ENCODE peak calls at places on chromosomes 13 and 19, in nine cellular contexts. A is omental fat pad, U is tibial artery, Q is body of pancreas, G is fibroblast of lung, S is ascending aorta, H is WERI-Rb-1, R is GM12865, T is testis. Y is an unnamed sample.

GRCh38 chr19:17086129-17086528 is 10.6 kb downstream of the MYO9B start:
- DNase-seq in S (no peak), A (no peak), Q (no peak), H (no peak), T (peak), R (no peak), U (no peak), G (no peak), Y (no peak)

GRCh38 chr13:92187378-92187989 is 789.1 kb downstream of the GPC5 start:
- DNase-seq in S (no peak), T (peak), H (peak), Q (peak), U (no peak), G (peak), R (peak), A (no peak), Y (no peak)

GRCh38 chr13:113499936-113500335 is 9.4 kb upstream of the DCUN1D2 start:
- DNase-seq in H (no peak), Q (no peak), S (no peak), G (peak), U (no peak), R (no peak), A (no peak), T (no peak), Y (no peak)

GRCh38 chr13:89279374-89279773 is 1608.2 kb downstream of the SLITRK5 start:
- DNase-seq in U (no peak), Q (no peak), G (no peak), A (no peak), R (no peak), H (no peak), S (no peak), T (no peak), Y (no peak)

GRCh38 chr19:46913198-46913851 is 52.5 kb downstream of the ARHGAP35 start:
- DNase-seq in T (no peak), G (no peak), H (no peak), Q (no peak), A (no peak), U (no peak), S (no peak), R (no peak), Y (no peak)

GRCh38 chr13:100633461-100633860 is 41.1 kb downstream of the TMTC4 start:
- DNase-seq in Q (no peak), H (no peak), R (no peak), U (no peak), A (no peak), S (no peak), G (peak), T (no peak), Y (no peak)

GRCh38 chr13:72889496-72889895 is 107.6 kb downstream of the PIBF1 start:
- DNase-seq in U (no peak), R (no peak), A (no peak), S (no peak), G (no peak), T (no peak), Q (no peak), H (no peak), Y (no peak)

GRCh38 chr19:33444993-33445751 is 71.7 kb downstream of the CEBPG start:
- DNase-seq in S (no peak), T (no peak), U (peak), Q (no peak), A (no peak), G (no peak), H (no peak), R (no peak), Y (peak)

GRCh38 chr13:21673592-21674270 is 2.9 kb downstream of the FGF9 start:
- DNase-seq in R (peak), S (no peak), T (peak), U (no peak), G (peak), H (no peak), Q (peak), A (no peak), Y (peak)

GRCh38 chr13:68727165-68727564 is 1380.5 kb upstream of the ATXN8OS start:
- DNase-seq in T (no peak), R (no peak), H (no peak), U (no peak), G (no peak), Q (no peak), A (no peak), S (no peak), Y (no peak)

GRCh38 chr13:43487459-43487858 is 299.3 kb downstream of the ENOX1 start:
- DNase-seq in Q (no peak), H (no peak), G (no peak), S (no peak), A (no peak), R (no peak), T (no peak), U (no peak), Y (no peak)

GRCh38 chr19:48195106-48195830 is 24.8 kb downstream of the ZSWIM9 start:
- DNase-seq in U (peak), A (no peak), H (no peak), S (no peak), T (no peak), Q (no peak), G (no peak), R (no peak), Y (no peak)

GRCh38 chr13:103615778-103616177 is 549.6 kb upstream of the SLC10A2 start:
- DNase-seq in S (no peak), H (no peak), A (no peak), Q (no peak), G (no peak), U (no peak), R (no peak), T (no peak), Y (no peak)

GRCh38 chr13:21229241-21230024 is 53.0 kb downstream of the MRPL57 start:
- DNase-seq in A (no peak), S (no peak), G (no peak), R (no peak), H (no peak), U (no peak), T (no peak), Q (no peak), Y (no peak)

GRCh38 chr19:56689198-56689597 is 17.6 kb upstream of the ZNF835 start:
- DNase-seq in Q (no peak), T (no peak), R (no peak), H (no peak), A (no peak), G (no peak), U (no peak), S (no peak), Y (no peak)

GRCh38 chr13:93256998-93257397 is 30.4 kb downstream of the GPC6 start:
- DNase-seq in A (no peak), R (no peak), U (no peak), S (no peak), T (no peak), G (no peak), H (no peak), Q (no peak), Y (no peak)

GRCh38 chr19:42469311-42470239 is 26.8 kb upstream of the CXCL17 start:
- DNase-seq in G (no peak), T (no peak), R (no peak), S (no peak), A (no peak), U (no peak), Q (no peak), H (no peak), Y (no peak)

GRCh38 chr19:42467437-42467760 is 24.7 kb upstream of the CXCL17 start:
- DNase-seq in U (no peak), A (no peak), R (no peak), G (no peak), T (no peak), Q (no peak), H (no peak), S (no peak), Y (no peak)

GRCh38 chr19:42468273-42468796 is 25.6 kb upstream of the CXCL17 start:
- DNase-seq in S (no peak), R (no peak), U (no peak), A (no peak), T (no peak), G (peak), H (no peak), Q (no peak), Y (peak)

GRCh38 chr19:42466521-42467436 is 24.0 kb upstream of the CXCL17 start:
- DNase-seq in T (no peak), S (no peak), U (no peak), A (no peak), G (no peak), R (peak), Q (no peak), H (no peak), Y (no peak)

GRCh38 chr19:42465827-42466280 is 23.1 kb upstream of the CXCL17 start:
- DNase-seq in H (no peak), R (peak), U (no peak), A (no peak), S (no peak), G (no peak), T (no peak), Q (no peak), Y (no peak)
- TF ChIP-seq CTCF in H (no peak), R (peak), U (no peak), A (no peak), S (no peak), G (no peak), T (no peak), Q (no peak), Y (no peak)

GRCh38 chr19:4976412-4977298 is 7.7 kb downstream of the KDM4B start:
- DNase-seq in G (peak), A (peak), T (peak), S (peak), H (no peak), Q (peak), U (peak), R (no peak), Y (peak)
- TF ChIP-seq CTCF in G (peak), A (no peak), T (no peak), S (peak), H (peak), Q (no peak), U (peak), R (no peak), Y (no peak)

GRCh38 chr13:51781246-51782022 is 22.5 kb downstream of the DHRS12 start:
- DNase-seq in U (no peak), T (peak), S (no peak), A (no peak), R (peak), G (no peak), H (no peak), Q (peak), Y (no peak)
- TF ChIP-seq CTCF in U (no peak), T (no peak), S (no peak), A (no peak), R (peak), G (no peak), H (peak), Q (peak), Y (no peak)

DNA sequence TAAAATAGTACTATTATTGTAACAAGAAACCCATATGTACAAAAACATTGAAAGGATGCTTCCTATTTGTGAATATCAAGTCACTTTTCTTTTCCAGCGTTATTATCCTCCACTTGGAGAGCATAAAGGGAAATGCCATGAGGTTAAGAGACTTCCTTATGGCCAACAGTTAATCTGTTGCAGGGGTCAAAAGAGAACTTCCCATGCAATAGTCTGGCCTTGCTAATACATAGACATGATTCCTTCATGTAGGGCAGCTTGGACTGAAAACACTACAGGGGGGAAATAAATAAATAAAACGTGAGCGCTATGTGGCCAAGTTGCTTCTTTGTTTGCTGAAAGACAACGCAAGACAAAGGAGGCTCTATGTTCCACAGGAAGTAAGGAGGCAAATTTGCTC is 269.1 kb upstream of the EDNRB start:
- DNase-seq in T (no peak), G (no peak), A (no peak), S (no peak), R (no peak), Q (no peak), U (no peak), H (no peak), Y (no peak)
- TF ChIP-seq CTCF in T (no peak), G (no peak), A (no peak), S (no peak), R (no peak), Q (no peak), U (no peak), H (no peak), Y (no peak)

GRCh38 chr13:111539252-111539651 is 218.8 kb downstream of the TEX29 start:
- DNase-seq in H (no peak), S (no peak), U (peak), R (no peak), Q (no peak), A (no peak), T (no peak), G (no peak), Y (no peak)

GRCh38 chr13:111537843-111538499 is 217.5 kb downstream of the TEX29 start:
- DNase-seq in U (peak), A (no peak), H (no peak), Q (no peak), R (no peak), G (no peak), T (no peak), S (no peak), Y (no peak)

GRCh38 chr13:111541345-111541744 is 220.9 kb downstream of the TEX29 start:
- DNase-seq in A (no peak), G (no peak), H (no peak), S (no peak), R (no peak), T (no peak), U (peak), Q (no peak), Y (no peak)

GRCh38 chr13:111540486-111540885 is 220.0 kb downstream of the TEX29 start:
- DNase-seq in A (no peak), R (no peak), S (no peak), Q (no peak), G (no peak), U (peak), H (no peak), T (no peak), Y (no peak)

DNA sequence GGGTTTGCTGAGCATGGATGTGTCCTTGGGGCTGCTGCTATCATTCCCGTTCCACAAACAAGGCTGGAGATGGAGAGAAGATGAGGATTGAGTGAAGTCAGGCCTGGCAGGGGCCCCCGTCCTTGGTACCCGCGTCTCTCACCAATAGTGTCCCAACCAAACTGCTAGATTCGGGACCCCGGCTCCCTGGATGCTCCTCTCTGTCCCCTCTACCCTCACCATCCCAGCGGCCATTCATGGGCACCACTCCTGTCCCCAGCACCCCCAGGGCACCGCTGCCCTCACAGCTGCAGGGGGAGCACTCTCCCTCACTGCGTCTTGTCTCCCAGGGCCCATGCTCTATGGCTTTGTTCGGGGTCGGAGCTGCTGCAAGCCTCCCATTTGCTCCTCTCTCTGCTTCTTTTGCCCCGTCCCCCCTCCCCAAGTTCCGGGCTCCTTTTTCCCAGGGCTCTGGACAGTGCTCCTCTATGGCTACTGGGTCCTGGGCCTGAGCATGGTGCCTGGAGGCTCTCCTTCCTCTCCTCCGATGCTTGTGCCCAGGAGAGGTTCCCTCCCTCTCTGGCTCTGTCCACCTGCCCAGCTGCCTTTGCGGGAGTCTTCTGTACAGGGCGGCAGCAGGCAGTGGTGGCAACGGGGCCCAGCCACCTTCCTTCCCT is 219.5 kb downstream of the TEX29 start:
- DNase-seq in H (no peak), G (no peak), R (no peak), U (peak), A (no peak), Q (no peak), S (no peak), T (no peak), Y (no peak)
- TF ChIP-seq CTCF in H (no peak), G (no peak), R (no peak), U (no peak), A (no peak), Q (no peak), S (no peak), T (no peak), Y (no peak)

GRCh38 chr13:99307648-99308339 is 595 bp upstream of the GPR183 start:
- DNase-seq in T (no peak), H (no peak), U (peak), A (no peak), G (peak), S (peak), Q (peak), R (peak), Y (no peak)
- TF ChIP-seq CTCF in T (no peak), H (no peak), U (no peak), A (no peak), G (no peak), S (no peak), Q (no peak), R (no peak), Y (no peak)

DNA sequence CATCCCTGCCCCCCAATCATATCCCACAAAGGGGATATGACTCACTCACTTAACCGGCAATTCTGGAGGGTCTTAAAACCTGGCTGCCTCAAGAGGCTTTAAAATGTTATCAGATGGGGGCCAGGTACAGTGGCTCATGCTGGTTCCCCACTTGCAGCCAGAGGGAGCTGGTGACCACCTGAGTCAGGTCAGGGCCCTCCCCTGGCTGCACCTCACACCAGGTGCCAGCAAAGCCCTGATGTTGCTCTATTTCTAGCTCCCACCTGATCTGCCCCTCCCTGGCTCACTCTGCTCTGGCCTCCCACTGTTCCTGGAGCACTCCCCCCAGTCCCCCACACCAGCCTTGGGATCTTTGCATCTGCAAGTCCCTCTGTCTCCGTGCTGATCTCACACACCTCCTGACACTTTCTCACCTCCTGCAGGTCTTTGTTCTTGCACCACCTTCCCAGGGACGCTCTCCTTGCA is 14.2 kb downstream of the HPN start:
- DNase-seq in A (no peak), H (peak), Q (no peak), U (no peak), S (no peak), R (peak), G (no peak), T (no peak), Y (no peak)
- TF ChIP-seq CTCF in A (no peak), H (peak), Q (no peak), U (no peak), S (no peak), R (peak), G (no peak), T (no peak), Y (peak)

DNA sequence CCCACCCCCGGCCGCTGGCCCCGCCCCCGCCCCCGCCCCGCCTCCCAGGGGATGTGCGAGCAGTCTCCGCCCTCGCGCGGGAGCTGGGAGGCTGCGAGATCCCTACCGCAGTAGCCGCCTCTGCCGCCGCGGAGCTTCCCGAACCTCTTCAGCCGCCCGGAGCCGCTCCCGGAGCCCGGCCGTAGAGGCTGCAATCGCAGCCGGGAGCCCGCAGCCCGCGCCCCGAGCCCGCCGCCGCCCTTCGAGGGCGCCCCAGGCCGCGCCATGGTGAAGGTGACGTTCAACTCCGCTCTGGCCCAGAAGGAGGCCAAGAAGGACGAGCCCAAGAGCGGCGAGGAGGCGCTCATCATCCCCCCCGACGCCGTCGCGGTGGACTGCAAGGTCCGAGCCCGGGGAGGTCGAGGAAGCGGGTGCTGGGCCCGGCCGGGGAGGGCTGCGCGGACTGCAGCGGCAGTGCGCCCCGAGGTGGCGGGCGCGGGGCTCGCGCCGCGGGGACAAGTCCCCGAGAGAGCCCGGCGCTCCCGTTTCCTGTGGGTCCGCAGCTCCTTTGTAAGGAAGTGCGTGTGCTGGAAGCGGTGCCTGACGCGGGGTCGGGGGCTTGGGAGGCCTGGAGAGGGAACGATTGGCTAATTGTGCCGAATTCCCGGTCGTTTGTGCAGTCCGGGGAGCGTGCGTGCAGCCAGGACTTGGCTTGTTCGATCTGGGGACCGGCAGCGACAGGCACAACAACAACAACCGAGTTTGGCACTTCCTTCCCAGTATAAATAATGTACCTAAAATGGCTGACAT is at the start of gene ITM2B:
- DNase-seq in R (peak), Q (peak), A (no peak), G (peak), T (peak), S (peak), U (peak), H (peak), Y (peak)
- TF ChIP-seq CTCF in R (peak), Q (peak), A (no peak), G (peak), T (peak), S (peak), U (peak), H (peak), Y (no peak)

GRCh38 chr19:2727640-2727944 is 6.4 kb upstream of the DIRAS1 start:
- DNase-seq in R (no peak), G (no peak), S (no peak), Q (no peak), U (no peak), T (no peak), H (no peak), A (no peak), Y (no peak)
- TF ChIP-seq CTCF in R (no peak), G (no peak), S (no peak), Q (no peak), U (no peak), T (no peak), H (no peak), A (no peak), Y (no peak)

GRCh38 chr19:12896460-12896859 is 5.5 kb downstream of the GCDH start:
- DNase-seq in U (no peak), A (no peak), H (no peak), Q (no peak), S (no peak), G (no peak), R (no peak), T (no peak), Y (no peak)

DNA sequence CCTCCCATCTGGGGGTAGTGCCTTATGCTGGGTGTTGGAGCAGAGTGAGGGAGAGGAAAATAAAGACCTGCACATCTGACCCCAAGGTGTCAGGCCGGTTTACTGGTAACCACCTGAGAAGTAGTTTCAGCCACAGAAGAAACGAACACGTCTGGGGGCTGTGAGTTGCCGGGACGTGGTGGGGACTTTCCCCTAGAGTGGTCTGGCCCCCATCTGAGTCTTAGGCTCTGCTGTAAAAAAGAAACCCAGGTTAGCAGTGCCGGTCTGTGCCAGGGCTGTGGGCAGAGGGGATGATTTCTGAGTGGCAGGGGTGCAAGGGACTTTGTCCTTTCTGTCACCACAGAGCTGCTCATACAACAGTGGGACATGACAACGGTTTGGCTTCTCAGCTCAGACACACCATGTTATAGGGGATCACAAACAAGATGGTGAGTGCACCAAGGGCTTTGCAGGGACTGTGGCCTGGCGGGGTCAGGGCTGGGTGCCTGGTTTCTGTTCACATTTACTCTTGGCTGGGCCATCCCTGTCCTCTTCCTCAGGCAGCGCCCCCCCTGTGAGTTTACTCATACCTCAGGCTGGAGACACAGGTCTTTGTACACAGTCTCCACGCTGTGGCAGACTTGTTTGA is 9.0 kb downstream of the GCDH start:
- DNase-seq in Q (no peak), U (no peak), A (no peak), R (peak), G (no peak), T (no peak), H (no peak), S (no peak), Y (no peak)
- TF ChIP-seq CTCF in Q (no peak), U (no peak), A (no peak), R (no peak), G (no peak), T (no peak), H (no peak), S (no peak), Y (no peak)

Y was measured in glutamatergic neuron.